ENCODE peak calls at places on chromosome 18, in six cellular contexts. K is right atrium auricular region, E is H1, G is GM12878, X is left lung, J is cardiac muscle cell. P is an unnamed sample. For H3K4me1 and H3K27me3, the result is how much of the 10 kb centered on the place peaks cover.

GRCh38 chr18:27785815-27786537 is 391.0 kb downstream of the CDH2 start:
- DNase-seq in K (no peak), X (no peak), E (no peak), G (no peak), J (no peak), P (no peak)

GRCh38 chr18:70414315-70414714 is 125.5 kb downstream of the SOCS6 start:
- DNase-seq in E (no peak), K (no peak), J (peak), X (no peak), G (no peak), P (no peak)

GRCh38 chr18:7898181-7898580 is 331.1 kb downstream of the PTPRM start:
- DNase-seq in G (no peak), K (no peak), J (no peak), E (no peak), X (no peak), P (no peak)

GRCh38 chr18:40431071-40431998 is 1523.7 kb upstream of the PIK3C3 start:
- DNase-seq in G (no peak), J (peak), K (no peak), E (no peak), X (no peak), P (no peak)

GRCh38 chr18:23324056-23324811 is 128.9 kb upstream of the RIOK3 start:
- DNase-seq in K (no peak), E (no peak), J (no peak), G (no peak), X (no peak), P (no peak)

GRCh38 chr18:31445908-31446307 is 1.6 kb upstream of the DSG3 start:
- DNase-seq in J (no peak), K (no peak), X (no peak), E (no peak), G (no peak), P (no peak)

GRCh38 chr18:11027862-11028261 is 121.5 kb downstream of the PIEZO2 start:
- DNase-seq in G (peak), J (no peak), E (no peak), X (no peak), K (no peak), P (no peak)

GRCh38 chr18:79507546-79508480 is 112.1 kb downstream of the NFATC1 start:
- DNase-seq in K (peak), G (no peak), J (no peak), X (peak), E (no peak), P (peak)

GRCh38 chr18:78662879-78663278 is 316.7 kb upstream of the SALL3 start:
- DNase-seq in X (no peak), E (no peak), K (no peak), J (no peak), G (no peak), P (no peak)

GRCh38 chr18:34223893-34224422 is 755 bp downstream of the NOL4 start:
- DNase-seq in G (no peak), X (no peak), E (no peak), J (no peak), K (no peak), P (no peak)

GRCh38 chr18:44997139-44997538 is 316.5 kb downstream of the SETBP1 start:
- DNase-seq in E (no peak), X (no peak), K (no peak), J (no peak), G (no peak), P (no peak)

GRCh38 chr18:9043581-9043980 is 58.9 kb upstream of the NDUFV2 start:
- DNase-seq in J (no peak), K (no peak), X (no peak), E (no peak), G (no peak), P (no peak)

GRCh38 chr18:9042766-9043481 is 59.6 kb upstream of the NDUFV2 start:
- DNase-seq in G (no peak), E (no peak), J (no peak), X (no peak), K (no peak), P (no peak)

GRCh38 chr18:9038277-9038871 is 64.1 kb upstream of the NDUFV2 start:
- DNase-seq in J (no peak), X (no peak), K (no peak), E (no peak), G (no peak), P (no peak)

GRCh38 chr18:9039441-9039950 is 63.0 kb upstream of the NDUFV2 start:
- DNase-seq in X (no peak), G (no peak), J (no peak), K (no peak), E (no peak), P (no peak)
- H3K4me1 ChIP-seq in X (under half), G (under half), J (under half), K (under half), E (under half), P (under half)

GRCh38 chr18:57802869-57803118 is 321 bp downstream of the ATP8B1 start:
- DNase-seq in G (no peak), K (no peak), X (no peak), E (no peak), J (no peak), P (no peak)

GRCh38 chr18:57802166-57802868 is 798 bp downstream of the ATP8B1 start:
- DNase-seq in J (no peak), K (peak), X (no peak), G (no peak), E (no peak), P (no peak)

GRCh38 chr18:57801379-57802165 is 1.5 kb downstream of the ATP8B1 start:
- DNase-seq in X (no peak), G (no peak), E (no peak), J (no peak), K (no peak), P (no peak)

GRCh38 chr18:57805117-57805516 is 2.0 kb upstream of the ATP8B1 start:
- DNase-seq in E (no peak), X (no peak), G (no peak), J (no peak), K (peak), P (no peak)

GRCh38 chr18:57803119-57803969 is at the start of gene ATP8B1:
- DNase-seq in X (peak), J (peak), E (peak), G (no peak), K (peak), P (peak)
- H3K27me3 ChIP-seq in X (under half), J (half or more), E (under half), G (under half), K (under half), P (under half)

GRCh38 chr18:58313491-58314032 is 269.5 kb downstream of the NEDD4L start:
- DNase-seq in J (no peak), X (peak), E (no peak), G (no peak), K (no peak), P (no peak)
- H3K4me1 ChIP-seq in J (under half), X (half or more), E (under half), G (under half), K (half or more), P (half or more)

GRCh38 chr18:905948-906415 is 1.3 kb downstream of the ADCYAP1 start:
- DNase-seq in X (no peak), G (no peak), J (no peak), K (no peak), E (no peak), P (no peak)
- H3K27me3 ChIP-seq in X (half or more), G (under half), J (half or more), K (under half), E (half or more), P (half or more)

GRCh38 chr18:25982961-25983360 is 107.5 kb downstream of the SS18 start:
- DNase-seq in J (no peak), X (no peak), K (no peak), E (no peak), G (no peak), P (no peak)

GRCh38 chr18:25974630-25975077 is 115.8 kb downstream of the SS18 start:
- DNase-seq in E (no peak), G (no peak), K (no peak), J (no peak), X (no peak), P (no peak)

GRCh38 chr18:25979358-25979727 is 111.1 kb downstream of the SS18 start:
- DNase-seq in X (no peak), E (no peak), K (no peak), J (no peak), G (no peak), P (no peak)
- H3K4me1 ChIP-seq in X (under half), E (under half), K (under half), J (under half), G (under half), P (under half)

GRCh38 chr18:59267511-59268126 is 5.6 kb downstream of the RAX start:
- DNase-seq in E (no peak), X (no peak), K (no peak), J (no peak), G (no peak), P (no peak)

GRCh38 chr18:59265246-59266018 is 7.8 kb downstream of the RAX start:
- DNase-seq in E (no peak), K (no peak), G (no peak), J (no peak), X (no peak), P (no peak)

GRCh38 chr18:59266019-59266369 is 7.3 kb downstream of the RAX start:
- DNase-seq in G (no peak), E (no peak), K (no peak), J (no peak), X (no peak), P (no peak)

GRCh38 chr18:59266876-59267510 is 6.3 kb downstream of the RAX start:
- DNase-seq in J (no peak), K (no peak), G (no peak), X (no peak), E (no peak), P (no peak)

DNA sequence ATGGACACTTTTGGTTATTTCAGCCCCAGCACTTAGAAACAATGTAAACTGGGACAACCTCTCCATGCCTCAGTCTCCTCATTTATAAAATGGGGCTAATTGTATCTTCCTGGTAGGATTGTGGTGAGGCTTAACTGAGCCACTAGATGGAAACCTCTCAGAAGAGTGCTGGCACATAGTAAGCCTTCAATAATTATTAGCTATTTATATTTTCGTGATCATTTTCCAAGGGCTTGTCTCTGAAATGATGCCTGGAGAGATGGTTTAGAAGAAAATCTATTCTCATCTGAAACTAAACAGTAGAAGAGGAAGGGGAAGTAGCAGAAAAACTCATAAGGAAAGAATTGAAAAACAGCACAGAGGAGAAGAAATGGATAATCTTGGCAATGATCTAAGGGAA is 6.8 kb downstream of the RAX start:
- DNase-seq in K (no peak), G (no peak), E (no peak), X (no peak), J (no peak), P (no peak)
- H3K27me3 ChIP-seq in K (under half), G (under half), E (half or more), X (half or more), J (half or more), P (half or more)

GRCh38 chr18:63272638-63273037 is 46.9 kb downstream of the BCL2 start:
- DNase-seq in E (no peak), G (no peak), K (no peak), J (no peak), X (no peak), P (no peak)
- H3K4me1 ChIP-seq in E (under half), G (under half), K (under half), J (under half), X (under half), P (under half)

DNA sequence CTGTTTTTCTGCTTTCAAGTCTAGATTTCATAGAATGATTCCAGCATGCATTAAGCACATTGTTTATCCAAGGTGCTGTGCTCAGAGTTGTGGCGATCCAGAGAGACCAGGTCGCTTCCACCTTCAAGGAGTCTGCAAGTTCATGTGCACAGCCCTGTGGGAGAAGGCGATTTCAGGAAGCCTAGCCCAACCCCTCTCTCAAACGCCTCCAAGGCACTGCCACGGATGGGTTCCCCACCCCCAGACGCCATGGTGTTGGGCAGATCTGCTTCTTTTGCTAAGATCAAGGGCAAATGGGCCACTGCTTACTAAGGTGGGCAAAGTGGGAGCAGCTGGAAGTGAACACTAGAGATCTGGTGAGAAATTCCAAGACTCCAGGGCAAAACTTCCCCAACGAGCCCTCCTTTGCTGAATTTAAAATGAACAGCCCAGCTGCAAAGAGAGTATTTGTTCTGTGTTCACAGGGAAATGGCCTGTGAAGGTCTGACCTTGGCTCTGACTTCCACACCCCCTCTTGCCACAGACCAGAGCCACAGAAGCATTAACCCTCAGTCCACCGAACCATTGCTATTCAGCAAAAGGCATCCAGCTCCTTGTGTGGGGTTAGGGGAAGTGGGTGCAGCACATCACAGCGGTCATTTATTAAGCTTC is 45.1 kb upstream of the ZBTB7C start:
- DNase-seq in G (no peak), X (no peak), K (peak), J (no peak), E (no peak), P (no peak)
- H3K27me3 ChIP-seq in G (under half), X (under half), K (under half), J (under half), E (under half), P (under half)